ENCODE peak calls at places on chromosomes 16 and 17, in five cellular contexts. W is OCI-LY7, P is neural progenitor cell, C is fibroblast of lung, B is GM23338. Z is an unnamed sample.

GRCh38 chr16:57643166-57643813 is 14.9 kb downstream of the ADGRG1 start:
- DNase-seq in W (no peak), P (no peak), C (peak), B (no peak), Z (peak)

GRCh38 chr16:68961778-68962402 is 118.6 kb downstream of the TANGO6 start:
- DNase-seq in W (no peak), P (no peak), C (no peak), B (no peak), Z (no peak)

GRCh38 chr16:62077998-62078397 is 41.8 kb upstream of the CDH8 start:
- DNase-seq in W (no peak), P (peak), C (no peak), B (peak), Z (no peak)

GRCh38 chr17:57701121-57701520 is 44.0 kb downstream of the CCDC182 start:
- DNase-seq in W (no peak), P (no peak), C (no peak), B (no peak), Z (no peak)

GRCh38 chr17:38791162-38791561 is 8.2 kb downstream of the PIP4K2B start:
- DNase-seq in W (no peak), P (no peak), C (no peak), B (no peak), Z (no peak)

GRCh38 chr16:89084411-89084810 is 9.2 kb upstream of the ACSF3 start:
- DNase-seq in W (no peak), P (no peak), C (no peak), B (no peak), Z (no peak)

GRCh38 chr17:3536736-3537135 is 20.9 kb downstream of the TRPV3 start:
- DNase-seq in W (no peak), P (no peak), C (no peak), B (no peak), Z (peak)

GRCh38 chr16:72722552-72722951 is 325.4 kb downstream of the ZFHX3 start:
- DNase-seq in W (no peak), P (peak), C (no peak), B (peak), Z (no peak)

DNA sequence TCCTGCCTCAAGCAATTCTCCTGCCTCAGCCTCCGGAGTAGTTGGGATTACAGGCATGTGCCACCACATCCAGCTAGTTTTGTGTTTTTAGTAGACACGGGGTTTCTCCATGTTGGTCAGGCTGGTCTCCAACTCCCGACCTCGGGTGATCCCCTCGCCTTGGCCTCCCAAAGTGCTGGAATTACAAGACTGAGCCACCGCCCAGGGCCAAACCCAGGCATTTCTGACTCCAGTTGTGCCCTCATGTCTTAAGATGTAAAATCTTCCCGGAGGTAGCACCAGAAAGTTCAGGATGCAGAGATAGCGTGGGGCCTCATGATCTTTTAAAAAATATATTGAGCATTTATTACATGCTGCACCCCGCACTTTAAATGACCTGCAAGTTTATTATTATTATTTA is 12.8 kb upstream of the SMG1 start:
- DNase-seq in W (no peak), P (no peak), C (no peak), B (no peak), Z (no peak)
- H2AFZ ChIP-seq in W (no peak), P (no peak), C (no peak), B (no peak), Z (no peak)

DNA sequence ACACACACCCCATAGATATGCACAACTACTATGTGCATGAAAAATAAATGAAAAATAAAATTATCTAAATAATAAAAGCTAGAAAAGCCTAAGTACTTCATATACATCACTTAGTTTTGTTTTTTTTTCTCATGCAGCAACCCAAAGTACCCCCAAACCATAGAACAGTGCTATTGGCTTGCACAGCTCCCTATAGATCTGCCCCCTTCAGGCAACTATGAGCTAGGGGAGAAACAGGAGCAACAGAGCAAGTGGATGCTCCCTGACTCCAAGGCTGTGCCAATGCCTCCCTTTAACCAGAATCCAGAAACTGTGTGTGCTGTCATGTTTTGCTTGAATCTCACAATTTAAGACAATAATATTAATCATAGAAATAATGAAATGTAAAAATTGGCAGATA is 605.5 kb downstream of the TOX3 start:
- DNase-seq in W (no peak), P (no peak), C (no peak), B (peak), Z (no peak)
- TF ChIP-seq CTCF in W (no peak), P (peak), C (no peak), B (peak), Z (no peak)

DNA sequence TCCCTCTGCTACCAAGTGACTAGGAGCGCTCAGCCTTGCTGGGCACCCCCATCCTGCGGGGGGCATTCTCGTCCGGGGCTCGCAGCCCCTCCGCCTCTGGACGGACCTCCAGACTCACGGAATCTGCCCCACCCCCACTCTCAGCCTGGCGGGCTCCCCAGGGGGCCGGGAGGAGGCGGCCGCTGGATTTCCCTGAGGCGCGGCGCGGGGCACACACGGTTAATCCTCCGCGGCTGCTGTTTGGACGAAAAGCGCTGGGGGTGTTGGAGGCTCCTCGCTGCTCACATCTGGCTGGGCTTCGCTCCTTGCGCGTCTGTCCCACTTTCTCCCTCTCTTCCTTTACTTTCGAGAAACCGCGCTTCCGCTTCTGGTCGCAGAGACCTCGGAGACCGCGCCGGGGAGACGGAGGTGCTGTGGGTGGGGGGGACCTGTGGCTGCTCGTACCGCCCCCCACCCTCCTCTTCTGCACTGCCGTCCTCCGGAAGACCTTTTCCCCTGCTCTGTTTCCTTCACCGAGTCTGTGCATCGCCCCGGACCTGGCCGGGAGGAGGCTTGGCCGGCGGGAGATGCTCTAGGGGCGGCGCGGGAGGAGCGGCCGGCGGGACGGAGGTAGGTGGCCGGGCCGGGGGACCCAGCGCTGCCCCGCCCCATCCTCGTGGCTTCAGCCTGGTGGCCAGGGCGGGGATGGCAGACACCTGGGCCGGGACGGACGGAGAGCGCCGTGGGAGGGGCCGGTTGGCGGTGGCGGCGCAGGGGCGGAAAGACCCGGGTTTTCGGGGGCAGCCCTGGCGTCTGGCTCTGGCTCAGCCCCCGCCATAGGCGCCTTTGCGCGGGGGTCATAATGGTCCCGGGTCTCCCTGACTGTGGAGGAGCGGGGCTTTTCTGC is at the start of gene C1QTNF1:
- DNase-seq in W (no peak), P (peak), C (peak), B (peak), Z (peak)
- H2AFZ ChIP-seq in W (no peak), P (peak), C (peak), B (peak), Z (peak)

GRCh38 chr16:1821861-1822611 is 4.6 kb downstream of the HAGH start:
- DNase-seq in W (no peak), P (no peak), C (no peak), B (no peak), Z (no peak)

GRCh38 chr16:1822801-1823200 is 3.8 kb downstream of the HAGH start:
- DNase-seq in W (no peak), P (no peak), C (no peak), B (no peak), Z (no peak)

GRCh38 chr16:1825381-1825863 is 1.2 kb downstream of the HAGH start:
- DNase-seq in W (no peak), P (no peak), C (no peak), B (no peak), Z (no peak)

GRCh38 chr16:1825864-1826690 is 548 bp downstream of the HAGH start:
- DNase-seq in W (peak), P (peak), C (no peak), B (peak), Z (no peak)

GRCh38 chr16:1823821-1824220 is 2.8 kb downstream of the HAGH start:
- DNase-seq in W (peak), P (peak), C (peak), B (peak), Z (peak)
- TF ChIP-seq CTCF in W (peak), P (peak), C (no peak), B (peak), Z (peak)

GRCh38 chr17:72004011-72004427 is 116.8 kb upstream of the SOX9 start:
- DNase-seq in W (no peak), P (no peak), C (no peak), B (no peak), Z (no peak)

GRCh38 chr17:72004476-72005331 is 116.1 kb upstream of the SOX9 start:
- DNase-seq in W (no peak), P (no peak), C (no peak), B (peak), Z (no peak)

GRCh38 chr17:72005332-72006163 is 115.3 kb upstream of the SOX9 start:
- DNase-seq in W (no peak), P (no peak), C (no peak), B (no peak), Z (no peak)

GRCh38 chr17:72011561-72011960 is 109.3 kb upstream of the SOX9 start:
- DNase-seq in W (no peak), P (no peak), C (no peak), B (no peak), Z (no peak)

GRCh38 chr17:72008236-72008874 is 112.5 kb upstream of the SOX9 start:
- DNase-seq in W (no peak), P (no peak), C (peak), B (no peak), Z (no peak)
- H2AFZ ChIP-seq in W (no peak), P (no peak), C (no peak), B (no peak), Z (no peak)

GRCh38 chr17:78342438-78343098 is 17.3 kb downstream of the SOCS3 start:
- DNase-seq in W (no peak), P (no peak), C (peak), B (peak), Z (peak)
- TF ChIP-seq CTCF in W (no peak), P (no peak), C (no peak), B (no peak), Z (no peak)